ENCODE peak calls at places on chromosomes 6 and 20, in nine cellular contexts. One of them, this sample, is unnamed.

GRCh38 chr20:52312131-52312729 is 120.7 kb upstream of the ZFP64 start:
- DNase-seq in heart right ventricle: peak
- DNase-seq in CD8-positive, alpha-beta T cell: peak
- DNase-seq in cardiac muscle cell: peak
- DNase-seq in pulmonary artery endothelial cell: peak
- DNase-seq in NCI-H748 treated with DMSO at 0.1 percent for 48 hours: peak
- DNase-seq in NCI-H510A: peak
- DNase-seq in activated T-cell treated with anti-CD3 and anti-CD28 coated beads, Interleukin-2, amount 50 U/mL, for 4 hours: peak
- DNase-seq in LoVo: peak
- DNase-seq in this sample: peak

GRCh38 chr6:163572612-163573011 is 158.1 kb downstream of the QKI start:
- DNase-seq in heart right ventricle: no peak
- DNase-seq in CD8-positive, alpha-beta T cell: no peak
- DNase-seq in cardiac muscle cell: no peak
- DNase-seq in pulmonary artery endothelial cell: no peak
- DNase-seq in NCI-H748 treated with DMSO at 0.1 percent for 48 hours: peak
- DNase-seq in NCI-H510A: no peak
- DNase-seq in activated T-cell treated with anti-CD3 and anti-CD28 coated beads, Interleukin-2, amount 50 U/mL, for 4 hours: no peak
- DNase-seq in LoVo: no peak
- DNase-seq in this sample: no peak

GRCh38 chr6:2157441-2158127 is 87.8 kb downstream of the GMDS start:
- DNase-seq in heart right ventricle: no peak
- DNase-seq in CD8-positive, alpha-beta T cell: no peak
- DNase-seq in cardiac muscle cell: no peak
- DNase-seq in pulmonary artery endothelial cell: no peak
- DNase-seq in NCI-H748 treated with DMSO at 0.1 percent for 48 hours: no peak
- DNase-seq in NCI-H510A: no peak
- DNase-seq in activated T-cell treated with anti-CD3 and anti-CD28 coated beads, Interleukin-2, amount 50 U/mL, for 4 hours: no peak
- DNase-seq in LoVo: no peak
- DNase-seq in this sample: peak

GRCh38 chr20:22686097-22686496 is 101.7 kb upstream of the FOXA2 start:
- DNase-seq in heart right ventricle: peak
- DNase-seq in CD8-positive, alpha-beta T cell: no peak
- DNase-seq in cardiac muscle cell: peak
- DNase-seq in pulmonary artery endothelial cell: peak
- DNase-seq in NCI-H748 treated with DMSO at 0.1 percent for 48 hours: peak
- DNase-seq in NCI-H510A: peak
- DNase-seq in activated T-cell treated with anti-CD3 and anti-CD28 coated beads, Interleukin-2, amount 50 U/mL, for 4 hours: no peak
- DNase-seq in LoVo: no peak
- DNase-seq in this sample: peak

GRCh38 chr20:59828478-59829414 is 104.7 kb downstream of the SYCP2 start:
- DNase-seq in heart right ventricle: no peak
- DNase-seq in CD8-positive, alpha-beta T cell: no peak
- DNase-seq in cardiac muscle cell: no peak
- DNase-seq in pulmonary artery endothelial cell: no peak
- DNase-seq in NCI-H748 treated with DMSO at 0.1 percent for 48 hours: no peak
- DNase-seq in NCI-H510A: no peak
- DNase-seq in activated T-cell treated with anti-CD3 and anti-CD28 coated beads, Interleukin-2, amount 50 U/mL, for 4 hours: no peak
- DNase-seq in LoVo: no peak
- DNase-seq in this sample: no peak

GRCh38 chr6:69232506-69233194 is 564.2 kb downstream of the LMBRD1 start:
- DNase-seq in heart right ventricle: peak
- DNase-seq in CD8-positive, alpha-beta T cell: no peak
- DNase-seq in cardiac muscle cell: peak
- DNase-seq in pulmonary artery endothelial cell: no peak
- DNase-seq in NCI-H748 treated with DMSO at 0.1 percent for 48 hours: peak
- DNase-seq in NCI-H510A: no peak
- DNase-seq in activated T-cell treated with anti-CD3 and anti-CD28 coated beads, Interleukin-2, amount 50 U/mL, for 4 hours: no peak
- DNase-seq in LoVo: peak
- DNase-seq in this sample: peak

GRCh38 chr6:137705166-137706064 is 161.6 kb upstream of the TNFAIP3 start:
- DNase-seq in heart right ventricle: peak
- DNase-seq in CD8-positive, alpha-beta T cell: peak
- DNase-seq in cardiac muscle cell: peak
- DNase-seq in pulmonary artery endothelial cell: no peak
- DNase-seq in NCI-H748 treated with DMSO at 0.1 percent for 48 hours: peak
- DNase-seq in NCI-H510A: no peak
- DNase-seq in activated T-cell treated with anti-CD3 and anti-CD28 coated beads, Interleukin-2, amount 50 U/mL, for 4 hours: peak
- DNase-seq in LoVo: no peak
- DNase-seq in this sample: peak

GRCh38 chr6:158698876-158699440 is 49.1 kb downstream of the SYTL3 start:
- DNase-seq in heart right ventricle: no peak
- DNase-seq in CD8-positive, alpha-beta T cell: no peak
- DNase-seq in cardiac muscle cell: no peak
- DNase-seq in pulmonary artery endothelial cell: no peak
- DNase-seq in NCI-H748 treated with DMSO at 0.1 percent for 48 hours: no peak
- DNase-seq in NCI-H510A: no peak
- DNase-seq in activated T-cell treated with anti-CD3 and anti-CD28 coated beads, Interleukin-2, amount 50 U/mL, for 4 hours: no peak
- DNase-seq in LoVo: no peak
- DNase-seq in this sample: peak

GRCh38 chr6:22363166-22363965 is 66.5 kb upstream of the PRL start:
- DNase-seq in heart right ventricle: no peak
- DNase-seq in CD8-positive, alpha-beta T cell: no peak
- DNase-seq in cardiac muscle cell: no peak
- DNase-seq in pulmonary artery endothelial cell: no peak
- DNase-seq in NCI-H748 treated with DMSO at 0.1 percent for 48 hours: peak
- DNase-seq in NCI-H510A: peak
- DNase-seq in activated T-cell treated with anti-CD3 and anti-CD28 coated beads, Interleukin-2, amount 50 U/mL, for 4 hours: no peak
- DNase-seq in LoVo: no peak
- DNase-seq in this sample: no peak

GRCh38 chr6:35327349-35328027 is 14.9 kb upstream of the PPARD start:
- DNase-seq in heart right ventricle: peak
- DNase-seq in CD8-positive, alpha-beta T cell: peak
- DNase-seq in cardiac muscle cell: peak
- DNase-seq in pulmonary artery endothelial cell: no peak
- DNase-seq in NCI-H748 treated with DMSO at 0.1 percent for 48 hours: peak
- DNase-seq in NCI-H510A: peak
- DNase-seq in activated T-cell treated with anti-CD3 and anti-CD28 coated beads, Interleukin-2, amount 50 U/mL, for 4 hours: peak
- DNase-seq in LoVo: peak
- DNase-seq in this sample: peak

GRCh38 chr6:29926795-29927427 is 15.4 kb upstream of the HLA-A start:
- DNase-seq in heart right ventricle: peak
- DNase-seq in CD8-positive, alpha-beta T cell: peak
- DNase-seq in cardiac muscle cell: no peak
- DNase-seq in pulmonary artery endothelial cell: peak
- DNase-seq in NCI-H748 treated with DMSO at 0.1 percent for 48 hours: no peak
- DNase-seq in NCI-H510A: no peak
- DNase-seq in activated T-cell treated with anti-CD3 and anti-CD28 coated beads, Interleukin-2, amount 50 U/mL, for 4 hours: peak
- DNase-seq in LoVo: peak
- DNase-seq in this sample: peak

GRCh38 chr20:63136296-63136695 is 79.6 kb downstream of the YTHDF1 start:
- DNase-seq in heart right ventricle: no peak
- DNase-seq in CD8-positive, alpha-beta T cell: no peak
- DNase-seq in cardiac muscle cell: no peak
- DNase-seq in pulmonary artery endothelial cell: no peak
- DNase-seq in NCI-H748 treated with DMSO at 0.1 percent for 48 hours: no peak
- DNase-seq in NCI-H510A: no peak
- DNase-seq in activated T-cell treated with anti-CD3 and anti-CD28 coated beads, Interleukin-2, amount 50 U/mL, for 4 hours: no peak
- DNase-seq in LoVo: no peak
- DNase-seq in this sample: no peak

GRCh38 chr6:28357036-28357435 is 7.3 kb downstream of the ZKSCAN3 start:
- DNase-seq in heart right ventricle: no peak
- DNase-seq in CD8-positive, alpha-beta T cell: no peak
- DNase-seq in cardiac muscle cell: no peak
- DNase-seq in pulmonary artery endothelial cell: peak
- DNase-seq in NCI-H748 treated with DMSO at 0.1 percent for 48 hours: no peak
- DNase-seq in NCI-H510A: no peak
- DNase-seq in activated T-cell treated with anti-CD3 and anti-CD28 coated beads, Interleukin-2, amount 50 U/mL, for 4 hours: no peak
- DNase-seq in LoVo: no peak
- DNase-seq in this sample: no peak

GRCh38 chr20:50837532-50838321 is 42.9 kb downstream of the BCAS4 start:
- DNase-seq in heart right ventricle: no peak
- DNase-seq in CD8-positive, alpha-beta T cell: no peak
- DNase-seq in cardiac muscle cell: no peak
- DNase-seq in pulmonary artery endothelial cell: no peak
- DNase-seq in NCI-H748 treated with DMSO at 0.1 percent for 48 hours: no peak
- DNase-seq in NCI-H510A: no peak
- DNase-seq in activated T-cell treated with anti-CD3 and anti-CD28 coated beads, Interleukin-2, amount 50 U/mL, for 4 hours: no peak
- DNase-seq in LoVo: no peak
- DNase-seq in this sample: peak

GRCh38 chr20:1429143-1429728 is 36.4 kb upstream of the FKBP1A start:
- DNase-seq in heart right ventricle: no peak
- DNase-seq in CD8-positive, alpha-beta T cell: no peak
- DNase-seq in cardiac muscle cell: no peak
- DNase-seq in pulmonary artery endothelial cell: no peak
- DNase-seq in NCI-H748 treated with DMSO at 0.1 percent for 48 hours: no peak
- DNase-seq in NCI-H510A: no peak
- DNase-seq in activated T-cell treated with anti-CD3 and anti-CD28 coated beads, Interleukin-2, amount 50 U/mL, for 4 hours: no peak
- DNase-seq in LoVo: no peak
- DNase-seq in this sample: no peak

GRCh38 chr6:169188051-169188863 is 65.4 kb downstream of the THBS2 start:
- DNase-seq in heart right ventricle: no peak
- DNase-seq in CD8-positive, alpha-beta T cell: no peak
- DNase-seq in cardiac muscle cell: no peak
- DNase-seq in pulmonary artery endothelial cell: no peak
- DNase-seq in NCI-H748 treated with DMSO at 0.1 percent for 48 hours: no peak
- DNase-seq in NCI-H510A: no peak
- DNase-seq in activated T-cell treated with anti-CD3 and anti-CD28 coated beads, Interleukin-2, amount 50 U/mL, for 4 hours: no peak
- DNase-seq in LoVo: no peak
- DNase-seq in this sample: peak

GRCh38 chr6:45293306-45293705 is 34.8 kb upstream of the RUNX2 start:
- DNase-seq in heart right ventricle: no peak
- DNase-seq in CD8-positive, alpha-beta T cell: no peak
- DNase-seq in cardiac muscle cell: no peak
- DNase-seq in pulmonary artery endothelial cell: no peak
- DNase-seq in NCI-H748 treated with DMSO at 0.1 percent for 48 hours: no peak
- DNase-seq in NCI-H510A: no peak
- DNase-seq in activated T-cell treated with anti-CD3 and anti-CD28 coated beads, Interleukin-2, amount 50 U/mL, for 4 hours: no peak
- DNase-seq in LoVo: no peak
- DNase-seq in this sample: no peak

GRCh38 chr20:40682104-40683045 is 6.7 kb downstream of the MAFB start:
- DNase-seq in heart right ventricle: no peak
- DNase-seq in CD8-positive, alpha-beta T cell: no peak
- DNase-seq in cardiac muscle cell: no peak
- DNase-seq in pulmonary artery endothelial cell: no peak
- DNase-seq in NCI-H748 treated with DMSO at 0.1 percent for 48 hours: no peak
- DNase-seq in NCI-H510A: no peak
- DNase-seq in activated T-cell treated with anti-CD3 and anti-CD28 coated beads, Interleukin-2, amount 50 U/mL, for 4 hours: no peak
- DNase-seq in LoVo: no peak
- DNase-seq in this sample: peak

GRCh38 chr20:46979603-46980241 is 85.1 kb downstream of the EYA2 start:
- DNase-seq in heart right ventricle: no peak
- DNase-seq in CD8-positive, alpha-beta T cell: no peak
- DNase-seq in cardiac muscle cell: no peak
- DNase-seq in pulmonary artery endothelial cell: no peak
- DNase-seq in NCI-H748 treated with DMSO at 0.1 percent for 48 hours: no peak
- DNase-seq in NCI-H510A: no peak
- DNase-seq in activated T-cell treated with anti-CD3 and anti-CD28 coated beads, Interleukin-2, amount 50 U/mL, for 4 hours: no peak
- DNase-seq in LoVo: no peak
- DNase-seq in this sample: no peak

GRCh38 chr6:36197739-36198221 is 1.2 kb downstream of the BRPF3 start:
- DNase-seq in heart right ventricle: peak
- DNase-seq in CD8-positive, alpha-beta T cell: no peak
- DNase-seq in cardiac muscle cell: no peak
- DNase-seq in pulmonary artery endothelial cell: no peak
- DNase-seq in NCI-H748 treated with DMSO at 0.1 percent for 48 hours: no peak
- DNase-seq in NCI-H510A: no peak
- DNase-seq in activated T-cell treated with anti-CD3 and anti-CD28 coated beads, Interleukin-2, amount 50 U/mL, for 4 hours: no peak
- DNase-seq in LoVo: no peak
- DNase-seq in this sample: no peak

GRCh38 chr6:140237251-140237650 is 862.8 kb upstream of the CITED2 start:
- DNase-seq in heart right ventricle: no peak
- DNase-seq in CD8-positive, alpha-beta T cell: no peak
- DNase-seq in cardiac muscle cell: no peak
- DNase-seq in pulmonary artery endothelial cell: no peak
- DNase-seq in NCI-H748 treated with DMSO at 0.1 percent for 48 hours: no peak
- DNase-seq in NCI-H510A: no peak
- DNase-seq in activated T-cell treated with anti-CD3 and anti-CD28 coated beads, Interleukin-2, amount 50 U/mL, for 4 hours: no peak
- DNase-seq in LoVo: no peak
- DNase-seq in this sample: no peak

GRCh38 chr6:27477318-27478013 is 4.6 kb upstream of the ZNF184 start:
- DNase-seq in heart right ventricle: no peak
- DNase-seq in CD8-positive, alpha-beta T cell: no peak
- DNase-seq in cardiac muscle cell: no peak
- DNase-seq in pulmonary artery endothelial cell: no peak
- DNase-seq in NCI-H748 treated with DMSO at 0.1 percent for 48 hours: no peak
- DNase-seq in NCI-H510A: no peak
- DNase-seq in activated T-cell treated with anti-CD3 and anti-CD28 coated beads, Interleukin-2, amount 50 U/mL, for 4 hours: no peak
- DNase-seq in LoVo: no peak
- DNase-seq in this sample: no peak

GRCh38 chr20:35610833-35611427 is 4.7 kb upstream of the SPAG4 start:
- DNase-seq in heart right ventricle: no peak
- DNase-seq in CD8-positive, alpha-beta T cell: no peak
- DNase-seq in cardiac muscle cell: no peak
- DNase-seq in pulmonary artery endothelial cell: no peak
- DNase-seq in NCI-H748 treated with DMSO at 0.1 percent for 48 hours: no peak
- DNase-seq in NCI-H510A: no peak
- DNase-seq in activated T-cell treated with anti-CD3 and anti-CD28 coated beads, Interleukin-2, amount 50 U/mL, for 4 hours: no peak
- DNase-seq in LoVo: no peak
- DNase-seq in this sample: no peak

GRCh38 chr6:25138024-25138696 is 141.0 kb upstream of the CARMIL1 start:
- DNase-seq in heart right ventricle: peak
- DNase-seq in CD8-positive, alpha-beta T cell: peak
- DNase-seq in cardiac muscle cell: no peak
- DNase-seq in pulmonary artery endothelial cell: peak
- DNase-seq in NCI-H748 treated with DMSO at 0.1 percent for 48 hours: no peak
- DNase-seq in NCI-H510A: no peak
- DNase-seq in activated T-cell treated with anti-CD3 and anti-CD28 coated beads, Interleukin-2, amount 50 U/mL, for 4 hours: peak
- DNase-seq in LoVo: peak
- DNase-seq in this sample: peak

GRCh38 chr6:89146748-89147715 is 1.2 kb downstream of the PM20D2 start:
- DNase-seq in heart right ventricle: peak
- DNase-seq in CD8-positive, alpha-beta T cell: no peak
- DNase-seq in cardiac muscle cell: peak
- DNase-seq in pulmonary artery endothelial cell: no peak
- DNase-seq in NCI-H748 treated with DMSO at 0.1 percent for 48 hours: peak
- DNase-seq in NCI-H510A: no peak
- DNase-seq in activated T-cell treated with anti-CD3 and anti-CD28 coated beads, Interleukin-2, amount 50 U/mL, for 4 hours: no peak
- DNase-seq in LoVo: peak
- DNase-seq in this sample: no peak

GRCh38 chr6:137813308-137813707 is 53.8 kb upstream of the TNFAIP3 start:
- DNase-seq in heart right ventricle: no peak
- DNase-seq in CD8-positive, alpha-beta T cell: no peak
- DNase-seq in cardiac muscle cell: no peak
- DNase-seq in pulmonary artery endothelial cell: no peak
- DNase-seq in NCI-H748 treated with DMSO at 0.1 percent for 48 hours: no peak
- DNase-seq in NCI-H510A: no peak
- DNase-seq in activated T-cell treated with anti-CD3 and anti-CD28 coated beads, Interleukin-2, amount 50 U/mL, for 4 hours: no peak
- DNase-seq in LoVo: no peak
- DNase-seq in this sample: no peak

GRCh38 chr6:89117285-89118108 is at the start of gene SRSF12:
- DNase-seq in heart right ventricle: peak
- DNase-seq in CD8-positive, alpha-beta T cell: peak
- DNase-seq in cardiac muscle cell: peak
- DNase-seq in pulmonary artery endothelial cell: no peak
- DNase-seq in NCI-H748 treated with DMSO at 0.1 percent for 48 hours: peak
- DNase-seq in NCI-H510A: no peak
- DNase-seq in activated T-cell treated with anti-CD3 and anti-CD28 coated beads, Interleukin-2, amount 50 U/mL, for 4 hours: peak
- DNase-seq in LoVo: peak
- DNase-seq in this sample: peak

GRCh38 chr20:59159091-59159821 is 4.4 kb upstream of the ZNF831 start:
- DNase-seq in heart right ventricle: no peak
- DNase-seq in CD8-positive, alpha-beta T cell: peak
- DNase-seq in cardiac muscle cell: peak
- DNase-seq in pulmonary artery endothelial cell: no peak
- DNase-seq in NCI-H748 treated with DMSO at 0.1 percent for 48 hours: no peak
- DNase-seq in NCI-H510A: no peak
- DNase-seq in activated T-cell treated with anti-CD3 and anti-CD28 coated beads, Interleukin-2, amount 50 U/mL, for 4 hours: peak
- DNase-seq in LoVo: no peak
- DNase-seq in this sample: no peak

GRCh38 chr20:57570145-57570850 is 9.4 kb downstream of the PCK1 start:
- DNase-seq in heart right ventricle: no peak
- DNase-seq in CD8-positive, alpha-beta T cell: no peak
- DNase-seq in cardiac muscle cell: no peak
- DNase-seq in pulmonary artery endothelial cell: no peak
- DNase-seq in NCI-H748 treated with DMSO at 0.1 percent for 48 hours: peak
- DNase-seq in NCI-H510A: no peak
- DNase-seq in activated T-cell treated with anti-CD3 and anti-CD28 coated beads, Interleukin-2, amount 50 U/mL, for 4 hours: no peak
- DNase-seq in LoVo: no peak
- DNase-seq in this sample: no peak

GRCh38 chr20:3156811-3157619 is 2.6 kb downstream of the FASTKD5 start:
- DNase-seq in heart right ventricle: no peak
- DNase-seq in CD8-positive, alpha-beta T cell: no peak
- DNase-seq in cardiac muscle cell: no peak
- DNase-seq in pulmonary artery endothelial cell: no peak
- DNase-seq in NCI-H748 treated with DMSO at 0.1 percent for 48 hours: no peak
- DNase-seq in NCI-H510A: no peak
- DNase-seq in activated T-cell treated with anti-CD3 and anti-CD28 coated beads, Interleukin-2, amount 50 U/mL, for 4 hours: no peak
- DNase-seq in LoVo: no peak
- DNase-seq in this sample: no peak

GRCh38 chr6:121881974-121882667 is 446.7 kb downstream of the GJA1 start:
- DNase-seq in heart right ventricle: no peak
- DNase-seq in CD8-positive, alpha-beta T cell: no peak
- DNase-seq in cardiac muscle cell: no peak
- DNase-seq in pulmonary artery endothelial cell: no peak
- DNase-seq in NCI-H748 treated with DMSO at 0.1 percent for 48 hours: no peak
- DNase-seq in NCI-H510A: no peak
- DNase-seq in activated T-cell treated with anti-CD3 and anti-CD28 coated beads, Interleukin-2, amount 50 U/mL, for 4 hours: no peak
- DNase-seq in LoVo: peak
- DNase-seq in this sample: peak